ENCODE peak calls at places on chromosomes 11 and 22, in six cellular contexts. M is A673, R is right lobe of liver, N is IMR-90, P is kidney, C is A549. B is an unnamed sample. For H3K9me3, the result is how much of the 10 kb centered on the place peaks cover.

GRCh38 chr11:127106142-127106541 is 105.6 kb upstream of the KIRREL3 start:
- DNase-seq in M (peak), R (peak), N (peak), P (no peak), C (no peak), B (no peak)

GRCh38 chr11:40328890-40329617 is 1130.4 kb downstream of the LRRC4C start:
- DNase-seq in M (peak), R (peak), N (peak), P (peak), C (peak), B (no peak)

GRCh38 chr11:16154715-16155396 is 201.5 kb downstream of the SOX6 start:
- DNase-seq in M (peak), R (no peak), N (no peak), P (no peak), C (peak), B (no peak)

GRCh38 chr11:2098691-2099522 is 40.3 kb downstream of the IGF2 start:
- DNase-seq in M (no peak), R (peak), N (no peak), P (peak), C (no peak), B (no peak)

GRCh38 chr11:7585816-7586215 is 72.0 kb downstream of the PPFIBP2 start:
- DNase-seq in M (no peak), R (no peak), N (peak), P (no peak), C (no peak), B (no peak)

GRCh38 chr11:118051136-118051610 is 25.7 kb upstream of the TMPRSS4 start:
- DNase-seq in M (no peak), R (no peak), N (no peak), P (no peak), C (no peak), B (no peak)

GRCh38 chr11:76510060-76511047 is 65.5 kb downstream of the EMSY start:
- DNase-seq in M (peak), R (no peak), N (peak), P (no peak), C (no peak), B (no peak)

GRCh38 chr11:133900176-133901105 is 55.1 kb upstream of the SPATA19 start:
- DNase-seq in M (no peak), R (no peak), N (no peak), P (no peak), C (no peak), B (no peak)

GRCh38 chr22:43346521-43346929 is 3.4 kb upstream of the SCUBE1 start:
- DNase-seq in M (peak), R (peak), N (no peak), P (peak), C (peak), B (no peak)

GRCh38 chr11:36231300-36231699 is 57.9 kb downstream of the COMMD9 start:
- DNase-seq in M (peak), R (no peak), N (peak), P (no peak), C (no peak), B (no peak)

GRCh38 chr11:12675951-12676711 is 1.9 kb downstream of the TEAD1 start:
- DNase-seq in M (peak), R (no peak), N (peak), P (no peak), C (no peak), B (peak)

DNA sequence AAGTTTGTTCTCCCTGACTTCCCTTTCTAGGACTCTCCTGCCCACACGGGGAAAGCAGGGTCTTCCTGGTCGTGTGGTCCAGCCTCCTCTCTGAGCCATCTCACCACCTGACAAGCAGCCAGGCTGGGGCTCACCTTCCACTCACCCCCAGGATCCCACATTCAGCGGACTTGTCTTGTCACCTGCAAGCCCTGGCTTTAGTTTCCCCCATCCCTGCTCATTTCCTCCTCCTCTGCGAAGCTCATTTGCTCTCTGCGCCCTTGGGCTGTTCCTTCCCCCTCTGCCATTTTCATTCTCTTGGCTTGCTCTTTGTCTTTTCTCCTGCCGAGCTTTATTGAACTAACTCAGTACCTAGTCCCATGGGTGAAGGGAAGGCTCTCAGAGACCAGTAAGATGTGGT is 1.9 kb downstream of the ST14 start:
- DNase-seq in M (no peak), R (no peak), N (no peak), P (no peak), C (no peak), B (peak)
- H3K4me3 ChIP-seq in M (no peak), R (no peak), N (no peak), P (peak), C (no peak), B (peak)

DNA sequence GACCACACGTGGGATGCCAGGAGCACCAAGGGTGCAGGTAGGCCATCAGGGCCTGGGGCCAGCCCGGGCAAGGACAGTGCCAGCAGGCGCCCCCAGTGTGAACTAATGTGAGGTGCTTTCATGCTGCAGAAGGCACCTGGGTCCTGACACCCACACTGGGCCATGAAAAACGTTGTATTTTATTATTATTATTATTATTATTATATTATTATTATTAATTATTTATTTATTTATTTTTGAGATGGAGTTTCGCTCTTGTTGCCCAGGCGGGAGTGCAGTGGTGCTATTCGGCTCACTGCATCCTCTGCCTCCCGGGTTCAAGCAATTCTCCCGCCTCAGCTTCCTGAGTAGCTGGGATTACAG is 1267.3 kb downstream of the BRD1 start:
- DNase-seq in M (no peak), R (no peak), N (no peak), P (peak), C (no peak), B (no peak)
- H3K9me3 ChIP-seq in M (under half), R (under half), N (half or more), P (under half), C (under half), B (under half)

GRCh38 chr11:123233978-123234340 is 38.9 kb upstream of the CLMP start:
- DNase-seq in M (no peak), R (no peak), N (no peak), P (no peak), C (no peak), B (no peak)
- H3K4me3 ChIP-seq in M (no peak), R (no peak), N (no peak), P (no peak), C (no peak), B (no peak)

GRCh38 chr11:74871037-74871436 is 77.9 kb downstream of the XRRA1 start:
- DNase-seq in M (no peak), R (no peak), N (no peak), P (no peak), C (no peak), B (no peak)
- H3K9me3 ChIP-seq in M (half or more), R (under half), N (under half), P (half or more), C (under half), B (half or more)

GRCh38 chr11:65132988-65133700 is 1.2 kb downstream of the SYVN1 start:
- DNase-seq in M (no peak), R (peak), N (no peak), P (peak), C (peak), B (peak)

GRCh38 chr11:65130631-65131416 is 3.5 kb downstream of the SYVN1 start:
- DNase-seq in M (no peak), R (peak), N (no peak), P (no peak), C (no peak), B (no peak)

GRCh38 chr11:65132238-65132987 is 1.9 kb downstream of the SYVN1 start:
- DNase-seq in M (no peak), R (no peak), N (no peak), P (peak), C (no peak), B (peak)

GRCh38 chr11:65131417-65131776 is 2.9 kb downstream of the SYVN1 start:
- DNase-seq in M (no peak), R (no peak), N (no peak), P (no peak), C (no peak), B (no peak)

GRCh38 chr11:65131895-65132237 is 2.5 kb downstream of the SYVN1 start:
- DNase-seq in M (no peak), R (no peak), N (no peak), P (no peak), C (no peak), B (no peak)
- H3K4me3 ChIP-seq in M (no peak), R (no peak), N (no peak), P (no peak), C (no peak), B (no peak)

DNA sequence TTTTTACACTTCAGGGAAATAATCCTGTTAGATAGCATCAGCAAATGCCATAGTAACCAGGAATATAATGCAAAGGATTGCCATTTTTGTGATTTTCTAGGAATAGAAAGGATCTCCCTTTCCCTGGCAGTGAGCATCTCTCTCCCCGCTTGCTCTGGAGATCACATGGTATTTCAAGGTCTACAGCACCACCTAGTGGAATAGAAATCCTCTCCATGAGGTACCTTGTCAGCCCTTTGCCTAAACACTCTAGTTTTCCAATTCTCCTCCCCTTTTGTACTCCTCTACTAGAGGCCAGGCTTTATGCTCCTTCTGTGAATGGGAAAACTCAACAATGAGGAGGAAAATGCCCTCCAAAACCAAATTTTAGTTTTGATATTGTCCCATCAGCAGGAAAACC is 78.4 kb downstream of the XRRA1 start:
- DNase-seq in M (peak), R (no peak), N (peak), P (no peak), C (peak), B (no peak)
- H3K9me3 ChIP-seq in M (half or more), R (under half), N (under half), P (half or more), C (under half), B (half or more)

DNA sequence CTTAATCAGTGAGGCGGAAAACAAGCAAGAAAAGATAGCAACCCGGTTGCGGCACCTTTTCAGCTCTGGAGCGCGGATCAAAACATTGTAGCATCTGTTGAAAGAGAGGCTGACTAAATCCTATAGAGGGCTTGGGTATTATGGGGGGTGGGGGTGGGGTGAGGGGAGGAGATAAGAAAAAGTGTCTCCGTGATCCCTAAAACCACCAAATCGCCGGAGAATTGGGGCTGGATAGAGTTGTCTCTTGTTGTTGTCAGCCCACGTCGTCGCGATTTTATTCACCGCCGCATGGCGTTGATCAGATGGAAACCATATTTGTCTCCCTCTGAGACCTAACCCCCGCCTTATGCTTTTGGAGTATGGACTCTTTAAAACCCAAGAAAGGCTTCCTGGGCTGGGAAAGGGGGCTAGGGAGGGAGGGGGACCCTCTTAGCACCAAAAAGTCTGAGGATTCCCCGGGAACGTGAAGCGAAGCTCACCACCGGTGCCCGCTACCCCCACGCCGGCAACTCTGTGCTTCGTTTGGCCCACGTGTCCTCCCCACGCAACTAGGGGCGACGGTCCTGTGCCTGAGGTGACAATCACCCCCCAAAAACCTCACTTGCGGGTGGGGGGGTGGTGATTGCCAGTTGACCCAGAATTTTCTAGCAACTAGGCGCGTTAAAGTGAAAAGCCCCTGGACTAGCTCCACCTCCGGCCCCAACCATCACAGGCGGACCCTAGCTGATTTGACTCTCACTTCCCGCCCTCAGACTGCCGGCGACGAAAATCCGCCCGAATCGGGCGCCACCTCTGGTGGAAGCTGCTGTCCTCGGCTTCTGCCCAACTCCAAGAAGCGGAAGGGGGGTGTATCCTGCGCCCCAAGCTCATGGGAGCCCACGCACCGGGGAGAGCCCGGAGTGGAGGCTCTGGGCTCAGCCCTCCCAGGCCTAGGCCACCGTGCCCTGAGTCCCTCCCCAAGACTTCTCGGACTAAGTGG is 12.8 kb downstream of the PAX6 start:
- DNase-seq in M (peak), R (no peak), N (no peak), P (no peak), C (no peak), B (no peak)
- H3K4me3 ChIP-seq in M (no peak), R (no peak), N (no peak), P (no peak), C (no peak), B (no peak)

GRCh38 chr22:47898946-47899345 is 1136.5 kb downstream of the TBC1D22A start:
- DNase-seq in M (no peak), R (no peak), N (no peak), P (no peak), C (no peak), B (no peak)
- H3K9me3 ChIP-seq in M (under half), R (under half), N (under half), P (under half), C (under half), B (under half)